ENCODE peak calls at places on chromosome 10, in seven cellular contexts. K is cardiac fibroblast, D is fibroblast of pulmonary artery, O is SK-N-SH, C is breast epithelium, P is lower lobe of right lung, X is body of pancreas. B is an unnamed sample.

GRCh38 chr10:118953598-118953997 is 75.9 kb upstream of the NANOS1 start:
- DNase-seq in D (no peak), K (no peak), C (peak), X (no peak), O (no peak), P (no peak), B (no peak)

GRCh38 chr10:63718006-63718405 is 196.8 kb downstream of the REEP3 start:
- DNase-seq in D (no peak), K (no peak), X (no peak), C (peak), O (no peak), P (no peak), B (peak)

GRCh38 chr10:123913688-123914268 is 22.2 kb upstream of the CPXM2 start:
- DNase-seq in D (peak), P (no peak), X (peak), C (no peak), K (peak), O (no peak), B (no peak)

GRCh38 chr10:26621889-26622681 is 75.4 kb upstream of the PDSS1 start:
- DNase-seq in C (peak), P (peak), O (peak), D (peak), X (peak), K (peak), B (no peak)

GRCh38 chr10:100345570-100346330 is 1.3 kb upstream of the SCD start:
- DNase-seq in D (peak), O (no peak), P (no peak), K (peak), C (no peak), X (no peak), B (peak)

GRCh38 chr10:112424658-112425057 is 22.1 kb downstream of the ZDHHC6 start:
- DNase-seq in P (no peak), K (no peak), D (no peak), X (no peak), C (no peak), O (no peak), B (no peak)

GRCh38 chr10:116761883-116762282 is 19.5 kb upstream of the HSPA12A start:
- DNase-seq in P (no peak), O (no peak), K (no peak), C (no peak), D (no peak), X (no peak), B (no peak)

GRCh38 chr10:86290933-86291615 is 75.5 kb downstream of the GRID1 start:
- DNase-seq in D (no peak), K (no peak), C (peak), X (no peak), P (no peak), O (peak), B (no peak)

GRCh38 chr10:17460732-17461131 is 6.3 kb upstream of the ST8SIA6 start:
- DNase-seq in O (no peak), X (no peak), P (no peak), D (no peak), C (no peak), K (no peak), B (no peak)

GRCh38 chr10:30092151-30092790 is 32.9 kb upstream of the JCAD start:
- DNase-seq in X (no peak), D (peak), P (no peak), K (peak), O (no peak), C (no peak), B (peak)

GRCh38 chr10:107618461-107619093 is 454.1 kb upstream of the SORCS1 start:
- DNase-seq in P (no peak), K (no peak), O (no peak), C (no peak), X (no peak), D (peak), B (no peak)

GRCh38 chr10:126420571-126421275 is 32.4 kb upstream of the ADAM12 start:
- DNase-seq in X (no peak), D (peak), O (no peak), P (no peak), K (peak), C (no peak), B (peak)

GRCh38 chr10:98266647-98267046 is 1.3 kb downstream of the LOXL4 start:
- DNase-seq in O (no peak), K (no peak), D (peak), P (no peak), X (no peak), C (no peak), B (no peak)

GRCh38 chr10:73469579-73469978 is 26.2 kb downstream of the PPP3CB start:
- DNase-seq in P (no peak), O (no peak), D (no peak), C (no peak), K (no peak), X (no peak), B (no peak)

GRCh38 chr10:93272884-93273675 is 199.4 kb downstream of the CYP26A1 start:
- DNase-seq in P (no peak), C (no peak), K (no peak), O (no peak), D (no peak), X (no peak), B (no peak)

GRCh38 chr10:62852961-62853702 is 37.0 kb upstream of the EGR2 start:
- DNase-seq in D (no peak), C (no peak), K (no peak), P (no peak), O (no peak), X (no peak), B (no peak)

GRCh38 chr10:78852856-78853255 is 215.9 kb upstream of the ZMIZ1 start:
- DNase-seq in X (peak), C (no peak), D (peak), K (peak), O (no peak), P (no peak), B (no peak)

GRCh38 chr10:35946556-35946955 is 304.5 kb upstream of the FZD8 start:
- DNase-seq in O (no peak), X (no peak), P (no peak), C (no peak), D (no peak), K (no peak), B (no peak)

GRCh38 chr10:20858292-20859124 is 38.6 kb downstream of the NEBL start:
- DNase-seq in C (no peak), O (peak), D (peak), K (peak), P (no peak), X (no peak), B (peak)

GRCh38 chr10:26759008-26759407 is 61.5 kb downstream of the PDSS1 start:
- DNase-seq in C (no peak), P (no peak), X (no peak), O (no peak), K (no peak), D (no peak), B (no peak)

GRCh38 chr10:119516381-119517234 is 25.9 kb downstream of the RGS10 start:
- DNase-seq in P (peak), C (no peak), K (no peak), X (peak), O (no peak), D (no peak), B (peak)

GRCh38 chr10:47447740-47448139 is 36.2 kb downstream of the ANXA8 start:
- DNase-seq in P (no peak), K (no peak), O (no peak), D (no peak), X (no peak), C (no peak), B (no peak)

GRCh38 chr10:63722537-63722936 is 201.3 kb downstream of the REEP3 start:
- DNase-seq in D (peak), P (no peak), K (peak), O (peak), X (no peak), C (peak), B (peak)

GRCh38 chr10:68560916-68561691 is 967 bp downstream of the TET1 start:
- DNase-seq in K (peak), P (no peak), X (no peak), O (peak), D (no peak), C (no peak), B (peak)

GRCh38 chr10:126689461-126689994 is 19.0 kb upstream of the C10orf90 start:
- DNase-seq in C (no peak), D (no peak), P (no peak), O (no peak), K (no peak), X (no peak), B (no peak)

GRCh38 chr10:31315453-31315852 is 3.6 kb upstream of the ZEB1 start:
- DNase-seq in O (no peak), D (peak), K (peak), C (no peak), P (no peak), X (no peak), B (peak)

GRCh38 chr10:58467931-58468635 is 44.6 kb upstream of the BICC1 start:
- DNase-seq in P (no peak), C (no peak), D (no peak), O (no peak), X (no peak), K (no peak), B (no peak)

GRCh38 chr10:66281327-66281726 is 644.5 kb upstream of the LRRTM3 start:
- DNase-seq in D (no peak), K (no peak), C (no peak), O (no peak), X (no peak), P (no peak), B (no peak)

GRCh38 chr10:66284621-66285020 is 641.2 kb upstream of the LRRTM3 start:
- DNase-seq in O (no peak), P (no peak), C (no peak), X (no peak), K (no peak), D (no peak), B (no peak)

GRCh38 chr10:66283064-66283463 is 642.8 kb upstream of the LRRTM3 start:
- DNase-seq in C (no peak), O (no peak), K (no peak), P (no peak), X (no peak), D (no peak), B (no peak)

GRCh38 chr10:66283874-66284464 is 641.9 kb upstream of the LRRTM3 start:
- DNase-seq in P (no peak), K (no peak), C (no peak), X (no peak), D (no peak), O (no peak), B (no peak)
- H3K4me3 ChIP-seq in P (no peak), K (no peak), C (no peak), X (no peak), D (no peak), O (no peak), B (no peak)

DNA sequence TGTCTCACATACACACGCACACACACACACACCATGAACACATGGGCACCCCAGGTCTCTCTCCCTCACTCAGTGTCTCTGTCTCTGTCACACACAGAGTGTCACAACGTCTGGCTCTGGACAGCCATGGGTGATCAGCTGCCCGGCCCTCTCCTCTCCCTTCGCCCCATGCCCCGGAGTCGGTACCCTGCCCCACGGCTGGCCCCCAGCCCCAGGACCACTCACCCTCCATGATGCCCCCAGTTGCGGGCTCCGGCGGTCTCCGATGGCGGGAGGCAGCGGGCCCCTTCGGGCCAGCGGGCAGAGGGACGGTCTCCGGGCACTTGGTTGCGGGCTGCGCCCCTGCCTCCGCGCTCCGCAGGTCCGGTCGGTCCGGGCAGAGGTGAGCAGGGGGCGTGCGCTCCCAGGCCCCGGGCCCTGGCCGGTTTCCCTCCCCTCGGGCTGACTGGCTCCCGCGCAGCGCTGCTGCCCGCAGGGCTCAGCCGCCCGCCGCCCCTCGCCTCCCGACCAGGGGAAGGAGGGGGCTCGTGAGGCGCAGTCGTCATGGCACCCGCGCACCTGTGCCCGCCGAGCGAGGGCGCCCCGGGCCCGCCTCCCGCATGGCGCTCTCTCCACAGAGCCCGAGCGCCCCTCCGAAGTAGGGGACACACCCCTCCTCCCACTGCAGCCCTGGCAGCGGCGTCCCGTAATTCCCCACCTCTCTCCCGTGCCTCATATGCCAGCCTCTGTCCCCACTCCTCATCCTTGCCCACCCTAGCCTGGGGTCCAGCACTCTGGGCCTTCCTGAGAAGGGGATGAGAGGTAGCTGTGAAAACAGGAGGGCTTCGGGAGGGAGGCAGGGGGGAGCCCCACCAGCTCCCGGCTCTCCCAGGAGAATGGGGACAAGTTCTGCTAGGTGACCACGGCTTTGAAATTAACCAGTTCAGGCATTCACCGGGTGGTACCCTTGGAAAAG is at the start of gene NPFFR1:
- DNase-seq in X (no peak), K (no peak), O (peak), P (no peak), D (no peak), C (no peak), B (no peak)
- TF ChIP-seq CTCF in X (no peak), K (no peak), O (no peak), P (no peak), D (no peak), C (no peak), B (no peak)

DNA sequence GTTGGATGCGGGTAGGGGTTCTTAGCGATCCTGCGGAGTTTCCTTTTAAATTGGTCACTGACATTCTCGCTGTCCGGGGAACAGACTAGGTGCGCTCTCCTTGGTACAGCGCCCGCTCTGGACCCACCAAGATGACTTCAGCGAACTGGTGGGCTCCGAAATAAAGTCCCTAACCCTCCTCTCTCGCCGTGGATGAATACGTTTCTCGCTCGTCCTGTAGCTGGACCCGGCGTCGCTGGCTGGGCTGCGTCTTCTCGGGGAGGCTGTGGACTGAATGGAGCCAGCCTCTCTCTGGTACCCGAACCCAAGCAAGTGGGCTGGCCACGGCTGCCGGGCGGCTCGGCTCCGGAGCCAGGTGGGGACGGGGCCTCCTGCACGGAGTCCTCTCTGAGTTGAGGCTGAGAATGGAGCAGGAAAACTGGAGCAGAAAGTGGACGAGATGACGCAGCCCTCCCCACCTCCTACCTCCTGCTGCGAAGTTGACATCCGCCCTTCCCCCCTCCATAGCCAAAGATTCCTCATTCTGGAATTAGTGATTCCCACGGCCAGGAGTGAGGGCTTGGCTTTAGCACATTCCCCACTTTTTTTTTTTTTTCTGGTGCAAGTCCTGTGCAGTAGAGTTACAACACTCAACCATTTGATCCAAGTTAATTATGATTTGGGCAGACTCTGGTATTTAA is 1.5 kb downstream of the UNC5B start:
- DNase-seq in K (peak), D (peak), X (peak), C (no peak), O (peak), P (no peak), B (peak)
- H3K4me3 ChIP-seq in K (peak), D (peak), X (no peak), C (peak), O (peak), P (peak), B (peak)

DNA sequence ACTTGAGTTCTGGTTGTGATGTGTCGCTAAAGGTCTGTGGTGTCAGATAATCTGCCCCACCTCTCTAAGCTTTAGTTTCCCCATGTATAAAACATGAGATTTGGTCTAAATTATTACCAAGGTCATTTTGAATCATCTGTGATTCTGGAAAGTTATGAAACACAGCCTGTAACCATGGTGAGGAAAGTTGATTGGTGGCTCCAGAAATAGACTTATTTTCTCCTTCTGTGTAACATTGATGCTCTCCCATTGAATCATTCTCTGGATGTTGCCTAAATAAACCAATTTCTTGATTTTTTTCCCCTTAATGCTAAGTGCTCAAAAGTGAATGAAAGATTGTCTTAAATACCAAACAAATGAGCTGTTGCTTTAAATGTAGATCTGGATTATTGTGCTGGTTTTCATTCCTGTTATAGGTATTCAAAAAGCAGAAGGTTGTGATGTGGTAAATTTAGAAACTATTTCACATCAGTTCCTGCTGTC is 30.0 kb upstream of the PCGF5 start:
- DNase-seq in K (peak), C (no peak), X (no peak), P (no peak), D (peak), O (no peak), B (peak)
- TF ChIP-seq CTCF in K (no peak), C (no peak), X (no peak), P (no peak), D (no peak), O (no peak), B (no peak)

GRCh38 chr10:8404721-8405120 is 350.2 kb downstream of the GATA3 start:
- DNase-seq in X (no peak), C (no peak), O (no peak), P (no peak), K (no peak), D (no peak), B (peak)

GRCh38 chr10:8405551-8405950 is 351.1 kb downstream of the GATA3 start:
- DNase-seq in K (peak), O (no peak), D (no peak), X (no peak), P (no peak), C (no peak), B (no peak)

GRCh38 chr10:8401531-8401930 is 347.0 kb downstream of the GATA3 start:
- DNase-seq in X (no peak), K (no peak), C (no peak), D (no peak), P (no peak), O (no peak), B (no peak)

GRCh38 chr10:8402469-8403074 is 348.1 kb downstream of the GATA3 start:
- DNase-seq in C (no peak), O (no peak), P (no peak), D (no peak), X (no peak), K (peak), B (no peak)

GRCh38 chr10:8403711-8404371 is 349.4 kb downstream of the GATA3 start:
- DNase-seq in C (no peak), K (no peak), O (no peak), X (no peak), D (no peak), P (no peak), B (no peak)
- H3K4me3 ChIP-seq in C (no peak), K (no peak), O (no peak), X (no peak), D (no peak), P (no peak), B (no peak)

DNA sequence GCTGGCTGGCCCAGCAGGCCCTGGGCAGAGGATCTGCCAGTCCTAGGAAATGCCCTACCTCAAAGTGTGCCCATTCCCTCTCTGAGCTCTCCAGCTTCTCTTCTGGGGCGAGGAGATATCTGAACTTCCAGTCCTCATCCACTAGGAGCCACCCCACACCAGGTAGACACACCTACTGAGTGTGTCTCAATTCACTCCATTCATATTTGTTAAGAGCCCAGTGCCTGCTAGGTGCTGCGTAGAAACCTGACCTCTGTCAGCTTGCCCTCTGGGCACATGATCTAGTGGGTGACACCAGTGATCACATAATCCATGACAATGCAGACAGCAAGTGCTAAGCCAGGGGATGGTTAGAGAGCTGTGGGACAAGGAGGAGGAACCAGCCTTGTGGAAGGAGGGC is 81.5 kb downstream of the COL13A1 start:
- DNase-seq in D (no peak), X (no peak), K (no peak), P (no peak), C (no peak), O (no peak), B (no peak)
- TF ChIP-seq CTCF in D (no peak), X (no peak), K (no peak), P (no peak), C (peak), O (no peak), B (peak)

B was measured in astrocyte of the spinal cord.